ENCODE peak calls at places on chromosomes 13 and 19, in ten cellular contexts. E, N, Z, G, R, X, K, J, H and O are unnamed samples. For H3K36me3, the result is how much of the 10 kb centered on the place peaks cover.

GRCh38 chr19:5048727-5049553 is 80.0 kb downstream of the KDM4B start:
- DNase-seq in J (peak), X (no peak), R (no peak), N (peak), Z (no peak), H (no peak), G (no peak), K (no peak), E (peak), O (no peak)

GRCh38 chr19:677201-677600 is 1.0 kb downstream of the FSTL3 start:
- DNase-seq in G (peak), Z (peak), X (no peak), J (peak), K (no peak), H (no peak), E (peak), R (peak), N (peak), O (peak)

GRCh38 chr13:94239135-94239534 is 240.3 kb downstream of the DCT start:
- DNase-seq in H (no peak), N (no peak), K (no peak), J (no peak), G (no peak), R (no peak), E (no peak), X (no peak), Z (peak), O (no peak)

GRCh38 chr13:109857325-109857724 is 70.9 kb upstream of the IRS2 start:
- DNase-seq in G (no peak), X (no peak), Z (no peak), E (no peak), R (no peak), K (no peak), N (no peak), J (no peak), H (no peak), O (no peak)

GRCh38 chr13:25752957-25753540 is 298.8 kb downstream of the SHISA2 start:
- DNase-seq in X (no peak), J (peak), N (peak), R (peak), Z (peak), E (no peak), K (no peak), H (no peak), G (peak), O (no peak)

GRCh38 chr13:114096811-114097503 is 35.5 kb downstream of the RASA3 start:
- DNase-seq in X (peak), H (peak), J (no peak), G (no peak), Z (no peak), E (no peak), R (no peak), K (no peak), N (no peak), O (no peak)

GRCh38 chr19:18726417-18726767 is 42.9 kb downstream of the CRTC1 start:
- DNase-seq in G (no peak), K (no peak), X (no peak), Z (no peak), N (no peak), H (no peak), J (no peak), R (no peak), E (no peak), O (no peak)

GRCh38 chr19:16191216-16191908 is 6.2 kb downstream of the FAM32A start:
- DNase-seq in G (no peak), K (no peak), J (no peak), N (no peak), H (no peak), Z (no peak), X (no peak), R (no peak), E (no peak), O (no peak)

GRCh38 chr13:35995136-35995535 is 136.0 kb downstream of the DCLK1 start:
- DNase-seq in K (no peak), J (no peak), Z (peak), X (no peak), R (no peak), G (no peak), N (no peak), E (no peak), H (no peak), O (no peak)

GRCh38 chr13:26184791-26185250 is 37.3 kb downstream of the RNF6 start:
- DNase-seq in E (no peak), K (peak), H (peak), J (peak), R (peak), N (peak), Z (peak), X (peak), G (peak), O (peak)

GRCh38 chr13:99086869-99087129 is 108.9 kb upstream of the DOCK9 start:
- DNase-seq in N (peak), J (peak), G (peak), H (peak), X (peak), E (no peak), Z (no peak), R (no peak), K (no peak), O (peak)

GRCh38 chr19:11507370-11508078 is 1.9 kb upstream of the ZNF653 start:
- DNase-seq in R (no peak), J (no peak), K (no peak), Z (no peak), N (no peak), G (no peak), H (no peak), X (no peak), E (no peak), O (no peak)

GRCh38 chr13:110771194-110771593 is 57.7 kb downstream of the ING1 start:
- DNase-seq in N (no peak), X (no peak), E (no peak), J (no peak), K (no peak), G (no peak), Z (no peak), H (no peak), R (no peak), O (no peak)

GRCh38 chr13:38990693-38991092 is at the start of gene STOML3:
- DNase-seq in E (no peak), G (no peak), K (peak), X (no peak), R (no peak), Z (no peak), H (no peak), N (no peak), J (no peak), O (no peak)

DNA sequence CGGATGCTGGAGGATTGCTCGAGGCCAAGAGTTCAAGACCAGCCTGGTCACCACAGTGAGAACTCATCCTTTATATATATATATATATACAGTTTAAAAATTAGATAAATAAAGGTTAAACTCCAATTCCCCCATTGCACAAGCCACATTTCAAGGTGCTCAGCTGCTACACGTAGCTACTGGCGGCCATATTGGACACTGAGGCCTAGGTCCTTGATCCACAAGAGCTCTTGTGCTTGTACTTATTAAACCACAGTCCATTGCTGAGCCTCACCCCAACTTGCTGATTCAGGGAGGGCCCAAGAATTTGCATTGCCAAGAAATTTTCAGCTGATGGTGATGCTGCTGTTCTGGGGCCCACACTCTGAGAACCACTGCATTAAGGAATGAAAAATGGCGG is 9.6 kb downstream of the TTC9B start:
- DNase-seq in E (no peak), Z (no peak), R (no peak), J (no peak), K (no peak), N (no peak), X (no peak), G (no peak), H (no peak), O (no peak)
- H3K36me3 ChIP-seq in E (half or more), Z (under half), R (half or more), J (under half), K (under half), N (under half), X (under half), G (half or more), H (under half), O (under half)

GRCh38 chr19:13020002-13020414 is 24.7 kb downstream of the NFIX start:
- DNase-seq in Z (no peak), G (no peak), R (no peak), H (no peak), J (no peak), N (no peak), K (peak), E (no peak), X (no peak), O (no peak)

GRCh38 chr19:13019330-13019729 is 24.1 kb downstream of the NFIX start:
- DNase-seq in K (no peak), Z (no peak), R (no peak), H (no peak), N (no peak), E (no peak), J (no peak), X (no peak), G (no peak), O (no peak)

GRCh38 chr19:13016628-13017305 is 21.5 kb downstream of the NFIX start:
- DNase-seq in H (no peak), E (no peak), X (no peak), K (peak), N (no peak), Z (no peak), J (no peak), G (no peak), R (no peak), O (no peak)

GRCh38 chr19:13017306-13018036 is 22.2 kb downstream of the NFIX start:
- DNase-seq in J (no peak), E (no peak), K (no peak), X (no peak), R (no peak), G (no peak), H (no peak), N (no peak), Z (no peak), O (no peak)

GRCh38 chr19:13018037-13018914 is 23.0 kb downstream of the NFIX start:
- DNase-seq in K (peak), G (peak), N (no peak), E (no peak), Z (no peak), X (peak), J (peak), H (no peak), R (peak), O (no peak)
- H3K4me3 ChIP-seq in K (no peak), G (peak), N (no peak), E (peak), Z (no peak), X (no peak), J (no peak), H (no peak), R (peak), O (peak)

DNA sequence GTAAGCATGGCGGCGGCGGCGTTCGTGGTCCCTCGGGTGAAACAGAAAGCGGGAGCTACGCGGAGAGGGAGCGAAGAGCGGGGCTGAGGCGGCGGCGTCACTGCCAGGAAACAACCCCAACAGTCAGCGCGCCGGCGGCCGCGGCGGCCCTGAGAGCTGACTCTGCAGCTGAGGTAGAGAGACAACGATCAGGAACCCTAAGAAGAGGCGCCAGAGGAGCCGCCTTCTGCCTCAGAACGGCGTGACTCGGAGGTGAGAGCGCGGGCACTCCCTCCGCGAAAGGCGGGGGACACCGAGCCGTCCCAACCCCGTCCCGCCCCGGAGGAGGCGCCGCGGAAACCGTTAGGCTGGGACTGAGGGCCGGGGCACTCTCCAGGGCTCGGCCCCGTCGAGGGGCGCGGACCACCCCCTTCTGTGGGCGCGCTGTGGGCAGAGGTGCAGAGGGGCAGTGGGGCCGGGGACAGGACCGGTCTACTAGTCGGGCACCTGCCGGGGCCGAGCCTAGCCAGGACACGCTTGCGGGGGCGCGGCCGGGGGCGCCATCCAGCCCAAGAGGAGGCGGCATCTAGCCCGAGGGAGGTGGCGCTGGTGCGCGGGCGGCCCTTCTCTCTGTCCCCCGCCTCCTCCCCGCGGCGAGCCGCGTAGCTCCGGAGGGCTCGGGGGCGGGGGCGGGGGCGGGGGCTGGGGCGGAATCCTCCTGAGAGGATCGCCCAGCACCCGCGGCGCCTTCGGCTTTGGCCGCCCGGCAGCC is 389 bp downstream of the FNDC3A start:
- DNase-seq in N (peak), H (peak), X (peak), E (peak), Z (peak), G (peak), R (peak), J (peak), K (peak), O (peak)
- TF ChIP-seq CTCF in N (no peak), H (no peak), X (no peak), E (no peak), Z (peak), G (no peak), R (no peak), J (no peak), K (peak), O (no peak)

GRCh38 chr19:38377052-38377451 is 2.7 kb downstream of the PSMD8 start:
- DNase-seq in Z (no peak), X (no peak), R (no peak), E (no peak), N (no peak), K (no peak), G (no peak), H (no peak), J (no peak), O (no peak)
- H3K36me3 ChIP-seq in Z (under half), X (under half), R (half or more), E (under half), N (under half), K (under half), G (half or more), H (under half), J (under half), O (half or more)

DNA sequence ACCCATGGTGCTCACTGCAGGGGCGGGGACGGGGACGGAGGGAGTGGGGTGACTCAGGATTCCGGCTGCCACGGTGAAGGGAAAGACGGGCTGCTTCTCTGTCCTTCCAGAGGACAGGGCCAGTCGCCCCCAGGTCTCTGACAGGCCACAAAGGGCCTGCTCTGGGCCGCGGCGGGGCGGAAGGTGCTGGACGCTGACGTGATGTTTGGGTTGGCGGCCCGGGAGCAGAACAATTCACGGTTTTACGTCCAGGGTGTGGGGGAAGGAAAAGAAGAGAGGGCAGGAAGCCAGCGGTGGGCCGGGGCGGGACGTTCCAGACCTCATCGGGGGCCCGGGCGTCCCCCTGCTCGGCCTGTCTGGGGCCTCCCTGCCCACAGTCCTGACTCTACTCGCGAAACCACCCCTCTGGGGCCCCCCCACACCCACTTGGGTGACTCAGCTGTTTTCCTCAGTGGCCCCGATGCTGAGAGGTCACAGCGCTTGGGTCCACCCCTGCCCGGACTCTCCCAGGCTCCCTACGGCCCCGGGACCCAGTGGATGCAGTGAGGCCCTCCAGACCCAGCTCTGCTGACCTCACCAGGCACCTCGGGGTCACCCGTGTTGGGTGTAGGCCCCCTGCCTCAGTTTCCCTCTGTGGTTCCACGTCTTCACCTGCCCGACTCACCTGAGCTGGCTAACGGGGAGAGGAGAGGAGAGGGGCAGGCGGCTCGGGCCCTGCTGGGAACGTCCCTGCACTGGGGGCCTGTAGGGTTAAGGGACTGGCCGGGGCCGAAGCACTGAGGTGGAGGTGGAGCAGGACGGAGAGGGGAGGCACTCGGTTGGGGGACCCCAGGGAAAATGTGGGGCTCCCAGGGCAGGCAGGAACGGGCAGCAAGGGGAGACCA is 29.2 kb downstream of the PIP5K1C start:
- DNase-seq in X (no peak), N (peak), K (no peak), E (peak), Z (no peak), G (peak), J (peak), R (peak), H (no peak), O (peak)
- H3K4me3 ChIP-seq in X (no peak), N (no peak), K (no peak), E (peak), Z (no peak), G (peak), J (peak), R (peak), H (no peak), O (peak)

GRCh38 chr13:67128148-67128547 is 102.0 kb downstream of the PCDH9 start:
- DNase-seq in N (no peak), J (no peak), G (no peak), R (no peak), X (no peak), E (no peak), K (no peak), Z (no peak), H (no peak), O (no peak)
- TF ChIP-seq CTCF in N (no peak), J (no peak), G (no peak), R (no peak), X (no peak), E (no peak), K (no peak), Z (no peak), H (no peak), O (no peak)

GRCh38 chr13:46783504-46783903 is 13.5 kb downstream of the ESD start:
- DNase-seq in E (no peak), X (no peak), Z (no peak), R (no peak), G (no peak), H (no peak), K (no peak), N (no peak), J (no peak), O (no peak)

GRCh38 chr13:46778095-46778494 is 18.9 kb downstream of the ESD start:
- DNase-seq in R (no peak), K (no peak), N (no peak), H (no peak), Z (no peak), G (no peak), J (no peak), E (no peak), X (no peak), O (no peak)

GRCh38 chr13:46775385-46776065 is 21.4 kb downstream of the ESD start:
- DNase-seq in E (no peak), G (no peak), H (no peak), Z (no peak), N (no peak), X (peak), K (no peak), J (no peak), R (no peak), O (no peak)

GRCh38 chr13:46782066-46782465 is 14.9 kb downstream of the ESD start:
- DNase-seq in G (no peak), X (no peak), J (no peak), N (no peak), Z (no peak), R (no peak), E (no peak), K (no peak), H (no peak), O (no peak)

GRCh38 chr13:46778879-46779278 is 18.1 kb downstream of the ESD start:
- DNase-seq in J (no peak), R (no peak), H (no peak), Z (no peak), X (no peak), K (no peak), N (no peak), G (no peak), E (no peak), O (no peak)
- H3K36me3 ChIP-seq in J (half or more), R (half or more), H (under half), Z (under half), X (half or more), K (under half), N (under half), G (half or more), E (under half), O (half or more)

GRCh38 chr19:39506944-39507714 is 7.8 kb upstream of the SELENOV start:
- DNase-seq in H (no peak), Z (peak), X (peak), K (peak), J (no peak), E (no peak), N (peak), G (no peak), R (no peak), O (no peak)

GRCh38 chr19:39509233-39509632 is 5.7 kb upstream of the SELENOV start:
- DNase-seq in N (no peak), K (no peak), Z (no peak), X (no peak), R (no peak), G (no peak), E (no peak), H (no peak), J (no peak), O (no peak)

GRCh38 chr19:39508629-39509028 is 6.3 kb upstream of the SELENOV start:
- DNase-seq in R (no peak), J (no peak), Z (no peak), E (no peak), G (no peak), X (no peak), H (no peak), N (no peak), K (no peak), O (no peak)

GRCh38 chr19:39506598-39506943 is 7.8 kb downstream of the DLL3 start:
- DNase-seq in E (no peak), H (no peak), R (no peak), X (no peak), G (no peak), Z (no peak), J (no peak), N (no peak), K (no peak), O (no peak)

GRCh38 chr19:39507715-39508364 is 7.1 kb upstream of the SELENOV start:
- DNase-seq in Z (no peak), N (no peak), E (no peak), K (peak), J (no peak), G (no peak), H (no peak), R (no peak), X (no peak), O (no peak)
- H3K4me3 ChIP-seq in Z (peak), N (peak), E (peak), K (peak), J (peak), G (peak), H (no peak), R (peak), X (peak), O (peak)

GRCh38 chr19:54248016-54248601 is 5.5 kb upstream of the LILRA6 start:
- DNase-seq in Z (no peak), K (no peak), E (no peak), J (peak), R (peak), H (no peak), G (no peak), N (no peak), X (no peak), O (peak)
- TF ChIP-seq CTCF in Z (no peak), K (no peak), E (no peak), J (no peak), R (no peak), H (no peak), G (no peak), N (no peak), X (no peak), O (no peak)